ENCODE peak calls at places on chromosomes 1 and 21, in seven cellular contexts. U, E, A, T, M, N and P are unnamed samples.
A peak's percentile ranks its signal among the peaks of the same experiment; 100 is the strongest.

GRCh38 chr1:63829349-63830327 is 55.8 kb downstream of the ROR1 start:
- DNase-seq in U (no peak), E (peak; percentile 24), N (no peak), A (no peak), M (no peak), T (no peak), P (no peak)

GRCh38 chr1:170670751-170671628 is 7.1 kb downstream of the PRRX1 start:
- DNase-seq in M (peak; percentile 43), E (no peak), A (no peak), T (peak; percentile 65), U (no peak), N (no peak), P (no peak)

GRCh38 chr1:185058886-185059285 is 13.5 kb downstream of the RNF2 start:
- DNase-seq in A (no peak), M (peak; percentile 24), N (no peak), U (no peak), T (no peak), E (no peak), P (no peak)

GRCh38 chr1:25534389-25534788 is 9.0 kb upstream of the LDLRAP1 start:
- DNase-seq in E (no peak), A (no peak), U (no peak), T (no peak), M (no peak), N (no peak), P (no peak)

GRCh38 chr1:160211010-160211790 is 6.0 kb downstream of the PEA15 start:
- DNase-seq in E (no peak), A (no peak), N (peak; percentile 31), T (no peak), M (no peak), U (no peak), P (no peak)

GRCh38 chr1:27149084-27149483 is 5.8 kb downstream of the SLC9A1 start:
- DNase-seq in E (no peak), M (no peak), A (no peak), N (no peak), U (no peak), T (no peak), P (no peak)

GRCh38 chr1:89143484-89143883 is 17.6 kb upstream of the GBP2 start:
- DNase-seq in A (no peak), T (no peak), U (no peak), E (no peak), M (no peak), N (no peak), P (no peak)

GRCh38 chr21:35475768-35476167 is 426.7 kb upstream of the RUNX1 start:
- DNase-seq in M (peak; percentile 49), A (no peak), N (peak; percentile 71), U (no peak), E (no peak), T (no peak), P (no peak)

GRCh38 chr1:32920833-32921232 is 19.6 kb upstream of the TMEM54 start:
- DNase-seq in T (no peak), U (no peak), M (no peak), A (peak; percentile 98), E (peak; percentile 38), N (no peak), P (no peak)

GRCh38 chr1:32918166-32918565 is 17.0 kb upstream of the TMEM54 start:
- DNase-seq in A (no peak), E (no peak), N (no peak), M (no peak), T (no peak), U (no peak), P (no peak)

GRCh38 chr1:32915766-32916455 is 14.7 kb upstream of the TMEM54 start:
- DNase-seq in U (no peak), M (no peak), N (no peak), E (no peak), T (no peak), A (no peak), P (no peak)

GRCh38 chr1:32919811-32920733 is 18.9 kb upstream of the TMEM54 start:
- DNase-seq in N (peak; percentile 65), E (no peak), T (no peak), A (no peak), M (no peak), U (no peak), P (peak; percentile 72)

DNA sequence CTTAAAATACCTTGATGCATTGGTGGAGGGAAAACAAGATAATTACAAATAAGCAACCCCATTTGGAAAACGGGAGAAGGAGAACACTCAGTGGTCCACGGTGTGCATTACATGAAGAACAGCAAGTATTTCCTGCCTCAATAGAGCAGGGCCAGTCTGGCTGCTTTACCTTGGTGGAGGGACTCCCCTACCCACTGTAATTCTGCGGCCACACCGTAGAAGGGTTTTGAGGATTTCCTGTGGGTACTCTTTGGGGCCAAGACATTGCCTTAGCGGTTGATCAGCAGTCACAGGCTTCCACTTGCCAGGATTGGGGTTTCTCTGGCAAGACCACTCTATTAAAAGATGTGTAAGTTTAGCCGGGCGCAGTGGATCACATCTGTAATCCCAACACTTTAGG is 16.3 kb upstream of the TMEM54 start:
- DNase-seq in N (no peak), E (no peak), A (no peak), U (no peak), T (no peak), M (no peak), P (no peak)
- TF ChIP-seq CTCF in N (no peak), E (no peak), A (no peak), U (no peak), T (no peak), M (no peak), P (no peak)

DNA sequence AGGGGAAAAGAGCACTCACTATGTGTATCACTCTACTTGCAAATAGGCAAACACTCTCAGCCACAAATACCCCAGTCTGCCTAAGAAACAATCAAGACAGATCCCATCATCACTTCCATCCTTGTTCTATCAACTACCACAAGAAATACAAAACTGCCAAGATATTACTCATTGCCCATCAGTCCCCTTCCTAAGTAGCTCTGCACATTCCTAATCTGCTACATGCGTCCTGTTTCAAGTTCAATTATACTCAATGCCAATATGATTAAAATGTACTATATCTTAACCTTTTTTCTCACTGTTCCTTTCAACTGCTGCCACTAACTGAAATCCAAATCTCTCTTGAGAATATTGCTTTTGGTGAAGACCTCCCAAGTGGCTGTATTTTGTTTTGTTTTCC is 1688.4 kb downstream of the PLA2G4A start:
- DNase-seq in N (no peak), M (no peak), A (no peak), E (no peak), U (no peak), T (no peak), P (no peak)
- H3K27me3 ChIP-seq in N (no peaks in the 10 kb centered on the region), M (no peaks in the 10 kb centered on the region), A (no peaks in the 10 kb centered on the region), E (no peaks in the 10 kb centered on the region), U (no peaks in the 10 kb centered on the region), T (no peaks in the 10 kb centered on the region), P (no peaks in the 10 kb centered on the region)

GRCh38 chr1:206441336-206441967 is 28.8 kb upstream of the IKBKE start:
- DNase-seq in N (no peak), A (no peak), E (no peak), T (no peak), M (no peak), U (no peak), P (no peak)
- H3K36me3 ChIP-seq in N (peaks cover 3% of the 10 kb centered on the region), A (peaks cover 9% of the 10 kb centered on the region), E (no peaks in the 10 kb centered on the region), T (no peaks in the 10 kb centered on the region), M (peaks cover 22% of the 10 kb centered on the region), U (no peaks in the 10 kb centered on the region), P (peaks cover 3% of the 10 kb centered on the region)

DNA sequence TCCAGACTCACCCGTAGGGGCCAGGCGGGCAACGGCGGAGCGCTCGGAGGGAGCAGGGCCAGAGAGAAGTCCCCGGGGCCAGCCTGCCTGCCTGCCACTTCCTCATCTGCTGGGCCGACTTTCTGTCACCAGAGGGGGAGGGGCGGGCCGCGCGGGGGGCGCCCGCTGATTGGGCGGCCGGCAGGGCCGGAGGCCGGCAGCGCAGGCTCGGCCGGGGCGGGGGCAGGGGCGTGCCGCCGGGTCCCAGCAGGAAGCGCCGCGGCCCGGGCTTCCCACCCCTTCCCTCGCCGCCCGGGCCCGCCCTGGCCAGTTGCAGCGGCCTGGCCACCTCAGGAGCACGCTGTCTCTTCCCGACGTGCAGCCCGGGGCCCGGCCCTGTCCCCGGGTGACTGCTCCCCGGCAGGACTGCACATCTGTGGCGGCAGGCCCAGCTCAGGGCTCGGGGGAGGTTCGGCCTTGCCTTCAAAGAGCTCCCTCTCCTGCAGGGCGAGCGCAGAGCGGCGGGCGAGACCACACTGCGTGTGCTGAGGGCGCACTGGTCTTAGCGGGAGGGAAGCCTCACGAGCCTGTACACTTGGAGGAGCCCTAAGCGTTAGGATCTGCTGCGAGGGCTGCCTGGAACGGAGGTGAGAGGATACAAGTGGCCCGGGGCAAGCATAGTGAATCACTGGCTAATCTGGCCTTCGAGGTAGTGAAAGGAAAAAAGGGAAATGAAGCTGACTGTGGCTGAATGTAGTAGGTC is at the start of gene ELOVL1:
- DNase-seq in M (peak; percentile 89), U (peak; percentile 89), N (peak; percentile 84), A (peak; percentile 96), T (peak; percentile 94), E (peak; percentile 93), P (no peak)
- TF ChIP-seq CTCF in M (peak; percentile 38), U (peak; percentile 15), N (peak; percentile 33), A (no peak), T (no peak), E (no peak), P (peak; percentile 30)

GRCh38 chr1:2837823-2838222 is 36.3 kb upstream of the TTC34 start:
- DNase-seq in E (no peak), M (no peak), T (no peak), N (no peak), U (no peak), A (no peak), P (no peak)

GRCh38 chr1:2835650-2836159 is 34.2 kb upstream of the TTC34 start:
- DNase-seq in M (no peak), E (no peak), A (no peak), U (no peak), T (no peak), N (no peak), P (no peak)

GRCh38 chr1:2834741-2835564 is 33.5 kb upstream of the TTC34 start:
- DNase-seq in T (no peak), E (no peak), U (no peak), A (no peak), M (no peak), N (no peak), P (no peak)

GRCh38 chr1:2836333-2836970 is 35.0 kb upstream of the TTC34 start:
- DNase-seq in E (no peak), T (no peak), U (no peak), A (no peak), N (no peak), M (no peak), P (no peak)

DNA sequence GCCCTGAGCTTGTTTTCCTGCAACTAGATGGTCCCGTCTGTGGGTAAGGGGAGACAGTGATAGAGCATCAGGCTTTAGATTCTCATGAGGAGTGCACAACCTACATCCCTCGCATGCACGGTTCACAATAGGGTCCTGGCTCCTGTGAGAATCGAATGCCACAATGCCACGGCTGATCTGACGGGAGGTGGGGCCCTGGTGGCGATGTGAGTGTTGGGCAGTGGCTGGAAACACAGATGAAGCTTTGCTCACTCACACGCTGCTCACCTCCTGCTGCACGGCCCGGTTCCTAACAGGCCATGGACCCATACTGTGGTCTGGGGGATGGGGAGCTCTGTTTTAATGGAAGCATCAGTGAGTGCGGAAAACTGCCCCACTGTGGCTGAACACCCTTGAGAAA is 35.8 kb upstream of the TTC34 start:
- DNase-seq in T (no peak), N (no peak), A (no peak), U (no peak), M (no peak), E (no peak), P (no peak)
- H3K27me3 ChIP-seq in T (peaks cover 7% of the 10 kb centered on the region), N (no peaks in the 10 kb centered on the region), A (no peaks in the 10 kb centered on the region), U (no peaks in the 10 kb centered on the region), M (no peaks in the 10 kb centered on the region), E (peaks cover 9% of the 10 kb centered on the region), P (no peaks in the 10 kb centered on the region)

DNA sequence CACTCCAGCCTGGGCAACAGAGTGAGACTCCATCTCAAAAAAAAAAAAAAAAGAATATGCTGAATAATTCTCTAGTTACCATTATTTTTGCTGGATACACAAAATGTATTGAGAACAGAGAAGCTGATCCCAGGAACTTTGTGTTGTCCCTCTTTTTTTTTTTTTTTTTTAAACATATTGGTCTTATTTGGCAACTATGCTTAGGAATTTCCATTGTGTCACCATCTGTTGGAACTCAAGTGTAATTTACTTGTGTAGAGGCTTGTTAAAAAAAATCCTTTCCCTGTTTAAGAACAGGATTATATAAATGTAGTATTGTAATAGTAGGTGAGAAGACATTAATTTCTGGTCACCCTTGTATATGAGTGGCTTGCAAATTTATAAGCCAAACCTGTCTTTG is 28.6 kb downstream of the CAMSAP2 start:
- DNase-seq in M (no peak), T (no peak), E (no peak), N (peak; percentile 40), U (no peak), A (no peak), P (no peak)
- H3K36me3 ChIP-seq in M (no peaks in the 10 kb centered on the region), T (no peaks in the 10 kb centered on the region), E (no peaks in the 10 kb centered on the region), N (peaks cover 3% of the 10 kb centered on the region), U (no peaks in the 10 kb centered on the region), A (no peaks in the 10 kb centered on the region), P (no peaks in the 10 kb centered on the region)